ENCODE peak calls at places on chromosome 16, in seven cellular contexts. One of them, this sample, is unnamed.

GRCh38 chr16:50605733-50606430 is 57.7 kb downstream of the NKD1 start:
- DNase-seq in IMR-90: no peak
- DNase-seq in SJSA1: no peak
- DNase-seq in testis: no peak
- DNase-seq in A673: no peak
- DNase-seq in CD4-positive, CD25-positive, alpha-beta regulatory T cell: no peak
- DNase-seq in GM12865: no peak
- DNase-seq in this sample: no peak

GRCh38 chr16:15691046-15691445 is 41.0 kb downstream of the NDE1 start:
- DNase-seq in IMR-90: no peak
- DNase-seq in SJSA1: no peak
- DNase-seq in testis: no peak
- DNase-seq in A673: no peak
- DNase-seq in CD4-positive, CD25-positive, alpha-beta regulatory T cell: no peak
- DNase-seq in GM12865: no peak
- DNase-seq in this sample: no peak

GRCh38 chr16:70715113-70715711 is 29.4 kb upstream of the MTSS2 start:
- DNase-seq in IMR-90: peak; percentile 98
- DNase-seq in SJSA1: peak; percentile 92
- DNase-seq in testis: peak; percentile 68
- DNase-seq in A673: peak; percentile 53
- DNase-seq in CD4-positive, CD25-positive, alpha-beta regulatory T cell: no peak
- DNase-seq in GM12865: no peak
- DNase-seq in this sample: peak; percentile 79

GRCh38 chr16:47026492-47026891 is 53.0 kb upstream of the DNAJA2 start:
- DNase-seq in IMR-90: no peak
- DNase-seq in SJSA1: no peak
- DNase-seq in testis: no peak
- DNase-seq in A673: no peak
- DNase-seq in CD4-positive, CD25-positive, alpha-beta regulatory T cell: no peak
- DNase-seq in GM12865: no peak
- DNase-seq in this sample: no peak

GRCh38 chr16:30110661-30111060 is 2.7 kb downstream of the GDPD3 start:
- DNase-seq in IMR-90: peak; percentile 21
- DNase-seq in SJSA1: no peak
- DNase-seq in testis: no peak
- DNase-seq in A673: no peak
- DNase-seq in CD4-positive, CD25-positive, alpha-beta regulatory T cell: no peak
- DNase-seq in GM12865: no peak
- DNase-seq in this sample: peak; percentile 69

GRCh38 chr16:67459858-67460144 is 21.2 kb downstream of the ATP6V0D1 start:
- DNase-seq in IMR-90: no peak
- DNase-seq in SJSA1: no peak
- DNase-seq in testis: peak; percentile 61
- DNase-seq in A673: no peak
- DNase-seq in CD4-positive, CD25-positive, alpha-beta regulatory T cell: no peak
- DNase-seq in GM12865: no peak
- DNase-seq in this sample: no peak

GRCh38 chr16:2867661-2867986 is 9.7 kb upstream of the PRSS22 start:
- DNase-seq in IMR-90: no peak
- DNase-seq in SJSA1: no peak
- DNase-seq in testis: no peak
- DNase-seq in A673: no peak
- DNase-seq in CD4-positive, CD25-positive, alpha-beta regulatory T cell: no peak
- DNase-seq in GM12865: no peak
- DNase-seq in this sample: no peak

GRCh38 chr16:27254262-27254811 is 14.2 kb downstream of the NSMCE1 start:
- DNase-seq in IMR-90: no peak
- DNase-seq in SJSA1: no peak
- DNase-seq in testis: no peak
- DNase-seq in A673: no peak
- DNase-seq in CD4-positive, CD25-positive, alpha-beta regulatory T cell: no peak
- DNase-seq in GM12865: peak; percentile 80
- DNase-seq in this sample: no peak

GRCh38 chr16:67415872-67416793 is at the start of gene ZDHHC1:
- DNase-seq in IMR-90: peak; percentile 61
- DNase-seq in SJSA1: peak; percentile 67
- DNase-seq in testis: peak; percentile 81
- DNase-seq in A673: peak; percentile 72
- DNase-seq in CD4-positive, CD25-positive, alpha-beta regulatory T cell: no peak
- DNase-seq in GM12865: peak; percentile 49
- DNase-seq in this sample: peak; percentile 59

GRCh38 chr16:47713225-47713595 is 252.1 kb downstream of the PHKB start:
- DNase-seq in IMR-90: peak; percentile 95
- DNase-seq in SJSA1: peak; percentile 85
- DNase-seq in testis: no peak
- DNase-seq in A673: no peak
- DNase-seq in CD4-positive, CD25-positive, alpha-beta regulatory T cell: no peak
- DNase-seq in GM12865: peak; percentile 40
- DNase-seq in this sample: peak; percentile 31

GRCh38 chr16:9077001-9077809 is 14.2 kb upstream of the HAPSTR1 start:
- DNase-seq in IMR-90: peak; percentile 88
- DNase-seq in SJSA1: peak; percentile 94
- DNase-seq in testis: no peak
- DNase-seq in A673: no peak
- DNase-seq in CD4-positive, CD25-positive, alpha-beta regulatory T cell: no peak
- DNase-seq in GM12865: no peak
- DNase-seq in this sample: no peak

GRCh38 chr16:73126453-73126853 is 78.5 kb upstream of the ZFHX3 start:
- DNase-seq in IMR-90: peak; percentile 61
- DNase-seq in SJSA1: no peak
- DNase-seq in testis: no peak
- DNase-seq in A673: peak; percentile 32
- DNase-seq in CD4-positive, CD25-positive, alpha-beta regulatory T cell: no peak
- DNase-seq in GM12865: no peak
- DNase-seq in this sample: no peak

GRCh38 chr16:73185737-73186136 is 137.8 kb upstream of the ZFHX3 start:
- DNase-seq in IMR-90: no peak
- DNase-seq in SJSA1: no peak
- DNase-seq in testis: no peak
- DNase-seq in A673: no peak
- DNase-seq in CD4-positive, CD25-positive, alpha-beta regulatory T cell: no peak
- DNase-seq in GM12865: no peak
- DNase-seq in this sample: no peak

GRCh38 chr16:29710227-29711219 is 31.5 kb downstream of the QPRT start:
- DNase-seq in IMR-90: peak; percentile 79
- DNase-seq in SJSA1: peak; percentile 40
- DNase-seq in testis: peak; percentile 35
- DNase-seq in A673: peak; percentile 76
- DNase-seq in CD4-positive, CD25-positive, alpha-beta regulatory T cell: peak; percentile 18
- DNase-seq in GM12865: peak; percentile 77
- DNase-seq in this sample: peak; percentile 79

GRCh38 chr16:61820398-61820797 is 215.8 kb downstream of the CDH8 start:
- DNase-seq in IMR-90: no peak
- DNase-seq in SJSA1: peak; percentile 52
- DNase-seq in testis: no peak
- DNase-seq in A673: no peak
- DNase-seq in CD4-positive, CD25-positive, alpha-beta regulatory T cell: no peak
- DNase-seq in GM12865: no peak
- DNase-seq in this sample: no peak

GRCh38 chr16:53974484-53975115 is 270.6 kb downstream of the FTO start:
- DNase-seq in IMR-90: peak; percentile 75
- DNase-seq in SJSA1: no peak
- DNase-seq in testis: no peak
- DNase-seq in A673: no peak
- DNase-seq in CD4-positive, CD25-positive, alpha-beta regulatory T cell: no peak
- DNase-seq in GM12865: no peak
- DNase-seq in this sample: no peak

GRCh38 chr16:23375643-23376042 is 73.5 kb downstream of the SCNN1B start:
- DNase-seq in IMR-90: no peak
- DNase-seq in SJSA1: no peak
- DNase-seq in testis: no peak
- DNase-seq in A673: no peak
- DNase-seq in CD4-positive, CD25-positive, alpha-beta regulatory T cell: no peak
- DNase-seq in GM12865: no peak
- DNase-seq in this sample: no peak

GRCh38 chr16:66516172-66516807 is 33.6 kb downstream of the TK2 start:
- DNase-seq in IMR-90: no peak
- DNase-seq in SJSA1: no peak
- DNase-seq in testis: no peak
- DNase-seq in A673: no peak
- DNase-seq in CD4-positive, CD25-positive, alpha-beta regulatory T cell: no peak
- DNase-seq in GM12865: no peak
- DNase-seq in this sample: no peak

GRCh38 chr16:84600343-84601229 is 17.3 kb downstream of the COTL1 start:
- DNase-seq in IMR-90: peak; percentile 43
- DNase-seq in SJSA1: peak; percentile 51
- DNase-seq in testis: no peak
- DNase-seq in A673: peak; percentile 74
- DNase-seq in CD4-positive, CD25-positive, alpha-beta regulatory T cell: no peak
- DNase-seq in GM12865: peak; percentile 91
- DNase-seq in this sample: no peak

GRCh38 chr16:69393898-69394849 is 8.4 kb upstream of the TERF2 start:
- DNase-seq in IMR-90: peak; percentile 37
- DNase-seq in SJSA1: no peak
- DNase-seq in testis: no peak
- DNase-seq in A673: no peak
- DNase-seq in CD4-positive, CD25-positive, alpha-beta regulatory T cell: no peak
- DNase-seq in GM12865: no peak
- DNase-seq in this sample: no peak

GRCh38 chr16:69396187-69397061 is 10.6 kb upstream of the TERF2 start:
- DNase-seq in IMR-90: peak; percentile 96
- DNase-seq in SJSA1: peak; percentile 89
- DNase-seq in testis: peak; percentile 89
- DNase-seq in A673: peak; percentile 93
- DNase-seq in CD4-positive, CD25-positive, alpha-beta regulatory T cell: peak; percentile 59
- DNase-seq in GM12865: peak; percentile 86
- DNase-seq in this sample: peak; percentile 64

GRCh38 chr16:69399361-69399760 is 13.6 kb upstream of the TERF2 start:
- DNase-seq in IMR-90: peak; percentile 74
- DNase-seq in SJSA1: peak; percentile 23
- DNase-seq in testis: no peak
- DNase-seq in A673: no peak
- DNase-seq in CD4-positive, CD25-positive, alpha-beta regulatory T cell: no peak
- DNase-seq in GM12865: no peak
- DNase-seq in this sample: no peak

GRCh38 chr16:69397821-69398521 is 12.2 kb upstream of the TERF2 start:
- DNase-seq in IMR-90: peak; percentile 78
- DNase-seq in SJSA1: peak; percentile 90
- DNase-seq in testis: peak; percentile 67
- DNase-seq in A673: peak; percentile 90
- DNase-seq in CD4-positive, CD25-positive, alpha-beta regulatory T cell: no peak
- DNase-seq in GM12865: peak; percentile 31
- DNase-seq in this sample: peak; percentile 45

DNA sequence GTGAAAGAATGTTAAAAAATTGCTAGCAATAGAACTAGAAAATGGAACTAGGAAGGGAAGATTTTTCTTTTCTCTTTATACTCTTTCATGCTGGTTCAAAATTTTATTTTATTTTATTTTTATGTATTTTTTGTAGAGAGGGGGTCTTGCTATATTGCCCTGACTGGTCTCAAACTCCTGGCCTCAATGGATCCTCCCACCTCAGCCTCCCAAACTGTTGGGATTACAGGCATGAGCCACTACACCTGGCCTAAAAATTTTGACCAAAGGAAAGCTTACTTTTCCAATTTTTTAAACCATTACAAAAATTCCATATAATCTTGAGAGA is 10.0 kb upstream of the TERF2 start:
- DNase-seq in IMR-90: no peak
- DNase-seq in SJSA1: no peak
- DNase-seq in testis: no peak
- DNase-seq in A673: no peak
- DNase-seq in CD4-positive, CD25-positive, alpha-beta regulatory T cell: no peak
- DNase-seq in GM12865: no peak
- DNase-seq in this sample: no peak
- H3K4me3 ChIP-seq in IMR-90: no peak overlapping the region
- H3K4me3 ChIP-seq in SJSA1: no peak overlapping the region
- H3K4me3 ChIP-seq in testis: no peak overlapping the region
- H3K4me3 ChIP-seq in A673: no peak overlapping the region
- H3K4me3 ChIP-seq in CD4-positive, CD25-positive, alpha-beta regulatory T cell: no peak overlapping the region
- H3K4me3 ChIP-seq in GM12865: no peak overlapping the region
- H3K4me3 ChIP-seq in this sample: no peak overlapping the region

GRCh38 chr16:80936410-80936809 is 70.3 kb downstream of the CMC2 start:
- DNase-seq in IMR-90: peak; percentile 16
- DNase-seq in SJSA1: no peak
- DNase-seq in testis: no peak
- DNase-seq in A673: peak; percentile 44
- DNase-seq in CD4-positive, CD25-positive, alpha-beta regulatory T cell: no peak
- DNase-seq in GM12865: no peak
- DNase-seq in this sample: no peak

GRCh38 chr16:80940069-80940856 is 66.4 kb downstream of the CMC2 start:
- DNase-seq in IMR-90: peak; percentile 15
- DNase-seq in SJSA1: no peak
- DNase-seq in testis: no peak
- DNase-seq in A673: no peak
- DNase-seq in CD4-positive, CD25-positive, alpha-beta regulatory T cell: no peak
- DNase-seq in GM12865: no peak
- DNase-seq in this sample: no peak

GRCh38 chr16:80935691-80936090 is 71.0 kb downstream of the CMC2 start:
- DNase-seq in IMR-90: no peak
- DNase-seq in SJSA1: no peak
- DNase-seq in testis: no peak
- DNase-seq in A673: no peak
- DNase-seq in CD4-positive, CD25-positive, alpha-beta regulatory T cell: no peak
- DNase-seq in GM12865: no peak
- DNase-seq in this sample: no peak

GRCh38 chr16:80938928-80939260 is 67.8 kb downstream of the CMC2 start:
- DNase-seq in IMR-90: no peak
- DNase-seq in SJSA1: no peak
- DNase-seq in testis: no peak
- DNase-seq in A673: no peak
- DNase-seq in CD4-positive, CD25-positive, alpha-beta regulatory T cell: no peak
- DNase-seq in GM12865: no peak
- DNase-seq in this sample: no peak

GRCh38 chr16:80938035-80938927 is 68.4 kb downstream of the CMC2 start:
- DNase-seq in IMR-90: peak; percentile 94
- DNase-seq in SJSA1: peak; percentile 46
- DNase-seq in testis: peak; percentile 47
- DNase-seq in A673: peak; percentile 90
- DNase-seq in CD4-positive, CD25-positive, alpha-beta regulatory T cell: no peak
- DNase-seq in GM12865: no peak
- DNase-seq in this sample: no peak
- H3K4me3 ChIP-seq in IMR-90: no peak overlapping the region
- H3K4me3 ChIP-seq in SJSA1: no peak overlapping the region
- H3K4me3 ChIP-seq in testis: no peak overlapping the region
- H3K4me3 ChIP-seq in A673: no peak overlapping the region
- H3K4me3 ChIP-seq in CD4-positive, CD25-positive, alpha-beta regulatory T cell: no peak overlapping the region
- H3K4me3 ChIP-seq in GM12865: no peak overlapping the region
- H3K4me3 ChIP-seq in this sample: no peak overlapping the region

GRCh38 chr16:721765-722481 is 977 bp downstream of the ANTKMT start:
- DNase-seq in IMR-90: no peak
- DNase-seq in SJSA1: no peak
- DNase-seq in testis: no peak
- DNase-seq in A673: no peak
- DNase-seq in CD4-positive, CD25-positive, alpha-beta regulatory T cell: no peak
- DNase-seq in GM12865: no peak
- DNase-seq in this sample: no peak
- H3K4me3 ChIP-seq in IMR-90: peak overlapping the region; percentile 98
- H3K4me3 ChIP-seq in SJSA1: peak overlapping the region; percentile 89
- H3K4me3 ChIP-seq in testis: peak overlapping the region; percentile 69
- H3K4me3 ChIP-seq in A673: peak overlapping the region; percentile 69
- H3K4me3 ChIP-seq in CD4-positive, CD25-positive, alpha-beta regulatory T cell: no peak overlapping the region
- H3K4me3 ChIP-seq in GM12865: peak overlapping the region; percentile 86
- H3K4me3 ChIP-seq in this sample: peak overlapping the region; percentile 69

DNA sequence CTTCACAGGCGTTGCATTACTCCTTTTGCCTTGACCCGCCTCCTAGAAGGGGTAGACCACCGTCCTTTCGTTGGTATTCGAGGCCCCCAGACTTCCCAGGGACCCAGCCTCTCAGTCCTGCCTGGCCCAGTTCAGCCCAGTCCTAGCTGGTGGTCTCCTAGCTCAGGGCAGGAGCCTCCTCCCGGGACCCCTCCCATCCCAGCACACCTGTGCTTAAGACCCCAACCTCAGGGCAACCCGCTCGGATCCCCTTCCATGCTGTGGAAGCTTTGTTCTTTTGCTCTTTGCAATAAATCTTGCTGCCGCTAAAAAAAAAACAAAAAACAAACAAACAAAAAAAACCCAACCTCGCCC is 842 bp downstream of the PYDC1 start:
- DNase-seq in IMR-90: no peak
- DNase-seq in SJSA1: no peak
- DNase-seq in testis: no peak
- DNase-seq in A673: no peak
- DNase-seq in CD4-positive, CD25-positive, alpha-beta regulatory T cell: no peak
- DNase-seq in GM12865: no peak
- DNase-seq in this sample: no peak
- H3K4me3 ChIP-seq in IMR-90: no peak overlapping the region
- H3K4me3 ChIP-seq in SJSA1: no peak overlapping the region
- H3K4me3 ChIP-seq in testis: no peak overlapping the region
- H3K4me3 ChIP-seq in A673: peak overlapping the region; percentile 41
- H3K4me3 ChIP-seq in CD4-positive, CD25-positive, alpha-beta regulatory T cell: no peak overlapping the region
- H3K4me3 ChIP-seq in GM12865: no peak overlapping the region
- H3K4me3 ChIP-seq in this sample: peak overlapping the region; percentile 79

This sample was measured in SJCRH30.